ENCODE peak calls at places on chromosomes 3 and 15, in seven cellular contexts. One of them, this sample, is unnamed. For H3K9me2, the result is how much of the 10 kb centered on the place peaks cover.

GRCh38 chr15:75234191-75234810 is 23.8 kb upstream of the GOLGA6C start:
- DNase-seq in GM23248: no peak
- DNase-seq in OCI-LY7: no peak
- DNase-seq in GM23338: no peak
- DNase-seq in HCT116: no peak
- DNase-seq in PC-9: no peak
- DNase-seq in MM.1S: no peak
- DNase-seq in this sample: no peak

GRCh38 chr3:34678580-34678979 is 880.1 kb downstream of the PDCD6IP start:
- DNase-seq in GM23338: no peak
- DNase-seq in OCI-LY7: no peak
- DNase-seq in PC-9: no peak
- DNase-seq in GM23248: no peak
- DNase-seq in MM.1S: no peak
- DNase-seq in HCT116: no peak
- DNase-seq in this sample: no peak

GRCh38 chr3:68007621-68008226 is 353.3 kb upstream of the SUCLG2 start:
- DNase-seq in GM23248: no peak
- DNase-seq in MM.1S: no peak
- DNase-seq in OCI-LY7: no peak
- DNase-seq in GM23338: peak
- DNase-seq in PC-9: no peak
- DNase-seq in HCT116: no peak
- DNase-seq in this sample: peak

GRCh38 chr15:47194718-47195117 is 522.6 kb upstream of the SEMA6D start:
- DNase-seq in OCI-LY7: peak
- DNase-seq in MM.1S: peak
- DNase-seq in GM23338: peak
- DNase-seq in HCT116: no peak
- DNase-seq in GM23248: peak
- DNase-seq in PC-9: no peak
- DNase-seq in this sample: peak

GRCh38 chr15:65421360-65422215 is 1.2 kb downstream of the IGDCC4 start:
- DNase-seq in GM23338: peak
- DNase-seq in GM23248: peak
- DNase-seq in HCT116: no peak
- DNase-seq in PC-9: no peak
- DNase-seq in MM.1S: no peak
- DNase-seq in OCI-LY7: no peak
- DNase-seq in this sample: peak

GRCh38 chr3:171841620-171842000 is 1.5 kb upstream of the TMEM212 start:
- DNase-seq in GM23338: no peak
- DNase-seq in GM23248: peak
- DNase-seq in MM.1S: no peak
- DNase-seq in OCI-LY7: no peak
- DNase-seq in PC-9: no peak
- DNase-seq in HCT116: no peak
- DNase-seq in this sample: no peak

GRCh38 chr3:118968111-118968510 is 66.5 kb downstream of the IGSF11 start:
- DNase-seq in OCI-LY7: peak
- DNase-seq in GM23338: peak
- DNase-seq in PC-9: no peak
- DNase-seq in GM23248: no peak
- DNase-seq in MM.1S: no peak
- DNase-seq in HCT116: no peak
- DNase-seq in this sample: no peak

GRCh38 chr15:50049871-50050270 is 69.2 kb downstream of the ATP8B4 start:
- DNase-seq in HCT116: no peak
- DNase-seq in MM.1S: no peak
- DNase-seq in PC-9: no peak
- DNase-seq in GM23248: peak
- DNase-seq in GM23338: no peak
- DNase-seq in OCI-LY7: no peak
- DNase-seq in this sample: no peak

GRCh38 chr3:192237992-192238608 is 489.2 kb downstream of the FGF12 start:
- DNase-seq in HCT116: no peak
- DNase-seq in MM.1S: no peak
- DNase-seq in GM23248: no peak
- DNase-seq in GM23338: peak
- DNase-seq in OCI-LY7: peak
- DNase-seq in PC-9: no peak
- DNase-seq in this sample: peak

GRCh38 chr3:195219351-195220045 is 51.5 kb downstream of the XXYLT1 start:
- DNase-seq in OCI-LY7: no peak
- DNase-seq in PC-9: no peak
- DNase-seq in GM23248: no peak
- DNase-seq in GM23338: no peak
- DNase-seq in MM.1S: no peak
- DNase-seq in HCT116: no peak
- DNase-seq in this sample: no peak

GRCh38 chr15:40307421-40308165 is at the start of gene PLCB2:
- DNase-seq in HCT116: no peak
- DNase-seq in GM23338: peak
- DNase-seq in MM.1S: no peak
- DNase-seq in GM23248: no peak
- DNase-seq in OCI-LY7: peak
- DNase-seq in PC-9: no peak
- DNase-seq in this sample: no peak

GRCh38 chr3:36405193-36405592 is 24.9 kb downstream of the STAC start:
- DNase-seq in OCI-LY7: no peak
- DNase-seq in GM23338: no peak
- DNase-seq in MM.1S: no peak
- DNase-seq in HCT116: no peak
- DNase-seq in GM23248: peak
- DNase-seq in PC-9: no peak
- DNase-seq in this sample: no peak

GRCh38 chr3:131216801-131217200 is 164.8 kb upstream of the NUDT16 start:
- DNase-seq in PC-9: peak
- DNase-seq in OCI-LY7: no peak
- DNase-seq in HCT116: peak
- DNase-seq in GM23248: peak
- DNase-seq in MM.1S: no peak
- DNase-seq in GM23338: peak
- DNase-seq in this sample: no peak

GRCh38 chr3:161851941-161852566 is 355.4 kb downstream of the OTOL1 start:
- DNase-seq in GM23248: peak
- DNase-seq in MM.1S: peak
- DNase-seq in OCI-LY7: peak
- DNase-seq in PC-9: peak
- DNase-seq in GM23338: peak
- DNase-seq in HCT116: peak
- DNase-seq in this sample: peak

GRCh38 chr3:125058959-125059358 is 3.2 kb upstream of the HEG1 start:
- DNase-seq in OCI-LY7: no peak
- DNase-seq in HCT116: no peak
- DNase-seq in GM23338: peak
- DNase-seq in MM.1S: no peak
- DNase-seq in GM23248: no peak
- DNase-seq in PC-9: no peak
- DNase-seq in this sample: no peak

GRCh38 chr3:126607214-126607908 is 47.6 kb downstream of the TXNRD3 start:
- DNase-seq in HCT116: no peak
- DNase-seq in OCI-LY7: no peak
- DNase-seq in PC-9: no peak
- DNase-seq in GM23338: no peak
- DNase-seq in GM23248: peak
- DNase-seq in MM.1S: no peak
- DNase-seq in this sample: no peak

GRCh38 chr3:156519758-156520162 is 35.2 kb downstream of the SSR3 start:
- DNase-seq in OCI-LY7: no peak
- DNase-seq in GM23338: no peak
- DNase-seq in HCT116: no peak
- DNase-seq in PC-9: no peak
- DNase-seq in MM.1S: no peak
- DNase-seq in GM23248: no peak
- DNase-seq in this sample: no peak

GRCh38 chr3:73437828-73438227 is 186.9 kb downstream of the PDZRN3 start:
- DNase-seq in GM23338: no peak
- DNase-seq in MM.1S: no peak
- DNase-seq in OCI-LY7: no peak
- DNase-seq in HCT116: no peak
- DNase-seq in GM23248: peak
- DNase-seq in PC-9: no peak
- DNase-seq in this sample: no peak

GRCh38 chr3:60399861-60400845 is 851.1 kb downstream of the FHIT start:
- DNase-seq in MM.1S: peak
- DNase-seq in OCI-LY7: no peak
- DNase-seq in GM23248: peak
- DNase-seq in HCT116: no peak
- DNase-seq in PC-9: peak
- DNase-seq in GM23338: no peak
- DNase-seq in this sample: no peak

GRCh38 chr3:30768703-30769550 is 125.5 kb downstream of the GADL1 start:
- DNase-seq in MM.1S: peak
- DNase-seq in OCI-LY7: peak
- DNase-seq in GM23338: peak
- DNase-seq in PC-9: peak
- DNase-seq in GM23248: peak
- DNase-seq in HCT116: peak
- DNase-seq in this sample: peak

GRCh38 chr15:40222146-40222545 is 16.7 kb upstream of the PAK6 start:
- DNase-seq in OCI-LY7: no peak
- DNase-seq in GM23248: no peak
- DNase-seq in GM23338: no peak
- DNase-seq in PC-9: no peak
- DNase-seq in MM.1S: no peak
- DNase-seq in HCT116: no peak
- DNase-seq in this sample: no peak

GRCh38 chr3:172622916-172623700 is 87.8 kb downstream of the NCEH1 start:
- DNase-seq in HCT116: no peak
- DNase-seq in PC-9: peak
- DNase-seq in GM23248: peak
- DNase-seq in GM23338: peak
- DNase-seq in OCI-LY7: peak
- DNase-seq in MM.1S: peak
- DNase-seq in this sample: peak

GRCh38 chr3:51942603-51943450 is 664 bp downstream of the PARP3 start:
- DNase-seq in HCT116: peak
- DNase-seq in GM23248: peak
- DNase-seq in PC-9: peak
- DNase-seq in OCI-LY7: peak
- DNase-seq in GM23338: no peak
- DNase-seq in MM.1S: peak
- DNase-seq in this sample: peak

GRCh38 chr3:140440446-140440845 is 237.4 kb upstream of the TRIM42 start:
- DNase-seq in MM.1S: no peak
- DNase-seq in GM23248: peak
- DNase-seq in HCT116: no peak
- DNase-seq in GM23338: no peak
- DNase-seq in PC-9: no peak
- DNase-seq in OCI-LY7: no peak
- DNase-seq in this sample: no peak

GRCh38 chr15:34721802-34722795 is 32.7 kb downstream of the GJD2 start:
- DNase-seq in HCT116: peak
- DNase-seq in OCI-LY7: no peak
- DNase-seq in GM23338: peak
- DNase-seq in PC-9: peak
- DNase-seq in GM23248: peak
- DNase-seq in MM.1S: no peak
- DNase-seq in this sample: peak

GRCh38 chr15:28879551-28879950 is 6.2 kb upstream of the APBA2 start:
- DNase-seq in GM23248: no peak
- DNase-seq in GM23338: no peak
- DNase-seq in MM.1S: no peak
- DNase-seq in PC-9: no peak
- DNase-seq in HCT116: no peak
- DNase-seq in OCI-LY7: no peak
- DNase-seq in this sample: no peak
- H3K9me2 ChIP-seq in GM23248: under half
- H3K9me2 ChIP-seq in GM23338: under half
- H3K9me2 ChIP-seq in MM.1S: under half
- H3K9me2 ChIP-seq in PC-9: under half
- H3K9me2 ChIP-seq in HCT116: under half
- H3K9me2 ChIP-seq in OCI-LY7: under half
- H3K9me2 ChIP-seq in this sample: under half

GRCh38 chr3:8645717-8646116 is 1.1 kb upstream of the SSUH2 start:
- DNase-seq in PC-9: no peak
- DNase-seq in OCI-LY7: no peak
- DNase-seq in MM.1S: no peak
- DNase-seq in HCT116: peak
- DNase-seq in GM23338: no peak
- DNase-seq in GM23248: no peak
- DNase-seq in this sample: no peak
- H3K9me2 ChIP-seq in PC-9: under half
- H3K9me2 ChIP-seq in OCI-LY7: under half
- H3K9me2 ChIP-seq in MM.1S: under half
- H3K9me2 ChIP-seq in HCT116: under half
- H3K9me2 ChIP-seq in GM23338: under half
- H3K9me2 ChIP-seq in GM23248: under half
- H3K9me2 ChIP-seq in this sample: under half

DNA sequence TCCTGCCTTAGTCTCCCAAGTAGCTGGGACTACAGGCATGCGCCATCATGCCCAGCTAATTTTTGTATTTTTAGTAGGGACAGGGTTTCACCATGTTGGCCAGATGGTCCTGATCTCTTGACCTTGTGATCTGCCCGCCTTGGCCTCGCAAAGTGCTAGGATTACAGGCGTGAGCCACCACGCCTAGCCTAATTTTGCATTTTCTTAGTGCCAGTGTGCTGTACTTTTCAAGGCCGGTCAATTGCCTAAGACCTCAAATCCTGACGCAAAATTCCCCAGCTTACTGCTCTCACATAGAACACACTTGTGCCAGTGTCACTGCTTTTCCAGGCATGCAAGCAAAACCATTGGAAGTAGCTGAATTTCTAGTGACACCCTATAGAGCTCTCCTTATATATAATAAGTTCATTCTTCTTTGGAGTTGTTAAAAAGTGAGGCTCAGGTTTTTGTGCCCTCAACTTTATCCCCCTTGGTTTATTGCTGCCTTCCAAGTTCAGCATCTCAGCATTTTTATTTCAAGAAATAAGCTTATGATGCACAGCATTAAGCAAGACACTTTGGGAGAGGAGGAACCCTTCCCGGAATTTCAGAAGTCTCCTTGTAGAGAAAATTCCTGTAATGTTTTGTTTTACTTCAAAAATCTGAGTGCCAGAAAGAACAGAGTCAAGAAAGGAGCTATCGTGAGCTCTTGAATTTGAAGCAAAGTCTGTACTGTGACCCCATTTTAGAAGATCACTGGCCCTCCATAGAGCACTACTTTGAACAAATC is 93.2 kb downstream of the FILIP1L start:
- DNase-seq in MM.1S: no peak
- DNase-seq in OCI-LY7: no peak
- DNase-seq in HCT116: no peak
- DNase-seq in PC-9: no peak
- DNase-seq in GM23248: peak
- DNase-seq in GM23338: no peak
- DNase-seq in this sample: no peak
- H3K9me2 ChIP-seq in MM.1S: under half
- H3K9me2 ChIP-seq in OCI-LY7: under half
- H3K9me2 ChIP-seq in HCT116: under half
- H3K9me2 ChIP-seq in PC-9: under half
- H3K9me2 ChIP-seq in GM23248: under half
- H3K9me2 ChIP-seq in GM23338: under half
- H3K9me2 ChIP-seq in this sample: under half

DNA sequence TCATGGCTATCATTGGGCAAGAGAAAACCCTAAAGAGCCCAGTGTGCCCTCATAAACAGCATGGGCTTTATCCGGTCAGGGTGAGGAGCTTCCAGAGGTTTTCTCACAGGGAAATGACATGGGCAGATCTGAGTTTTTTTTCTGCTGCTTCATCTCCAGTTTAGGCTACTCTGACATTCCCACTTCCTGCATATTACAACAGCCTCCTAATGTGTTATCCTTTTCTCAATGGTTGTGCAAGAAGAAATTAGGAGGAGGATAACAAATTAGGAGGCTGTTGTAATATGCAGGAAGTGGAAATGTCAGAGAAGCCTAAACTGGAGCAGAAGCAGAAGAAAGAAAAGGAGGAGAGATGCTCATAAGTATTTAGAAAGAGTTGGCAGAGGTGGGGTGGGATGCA is 175.6 kb downstream of the MTHFS start:
- DNase-seq in HCT116: no peak
- DNase-seq in GM23338: no peak
- DNase-seq in PC-9: no peak
- DNase-seq in MM.1S: no peak
- DNase-seq in GM23248: peak
- DNase-seq in OCI-LY7: no peak
- DNase-seq in this sample: no peak
- H3K9me2 ChIP-seq in HCT116: under half
- H3K9me2 ChIP-seq in GM23338: under half
- H3K9me2 ChIP-seq in PC-9: under half
- H3K9me2 ChIP-seq in MM.1S: under half
- H3K9me2 ChIP-seq in GM23248: under half
- H3K9me2 ChIP-seq in OCI-LY7: under half
- H3K9me2 ChIP-seq in this sample: under half